ENCODE peak calls at places on chromosomes 2 and 18, in ten cellular contexts. O is uterus, Q is adrenal gland, S is endothelial cell, P is SK-N-SH, F is upper lobe of right lung, C is B cell, H is spleen, U is foreskin fibroblast, W is OCI-LY7. E is an unnamed sample.

GRCh38 chr2:65198737-65199136 is 28.9 kb upstream of the ACTR2 start:
- DNase-seq in O (no peak), Q (peak), S (no peak), P (no peak), F (no peak), C (no peak), H (no peak), U (peak), W (no peak), E (no peak)

GRCh38 chr2:70560040-70560439 is 6.4 kb upstream of the TGFA start:
- DNase-seq in O (no peak), Q (no peak), S (no peak), P (no peak), F (no peak), C (no peak), H (no peak), U (no peak), W (no peak), E (no peak)

GRCh38 chr2:213086566-213086965 is 64.8 kb downstream of the IKZF2 start:
- DNase-seq in O (no peak), Q (no peak), S (no peak), P (no peak), F (no peak), C (no peak), H (no peak), U (no peak), W (no peak), E (no peak)

GRCh38 chr18:65206551-65207260 is 544.1 kb upstream of the CDH7 start:
- DNase-seq in O (no peak), Q (no peak), S (peak), P (no peak), F (no peak), C (no peak), H (peak), U (no peak), W (no peak), E (peak)

GRCh38 chr2:170715062-170715931 is at the start of gene SP5:
- DNase-seq in O (peak), Q (peak), S (peak), P (peak), F (peak), C (no peak), H (no peak), U (peak), W (no peak), E (no peak)

GRCh38 chr2:233692648-233693047 is at the start of gene UGT1A6:
- DNase-seq in O (no peak), Q (no peak), S (no peak), P (no peak), F (no peak), C (no peak), H (no peak), U (no peak), W (no peak), E (no peak)

GRCh38 chr2:209431701-209432100 is 7.9 kb downstream of the MAP2 start:
- DNase-seq in O (no peak), Q (no peak), S (no peak), P (no peak), F (no peak), C (no peak), H (no peak), U (peak), W (no peak), E (no peak)

GRCh38 chr2:96903809-96904208 is 33.9 kb upstream of the SEMA4C start:
- DNase-seq in O (no peak), Q (no peak), S (no peak), P (no peak), F (no peak), C (no peak), H (no peak), U (no peak), W (no peak), E (no peak)

GRCh38 chr2:61726456-61727209 is 127.2 kb downstream of the FAM161A start:
- DNase-seq in O (no peak), Q (no peak), S (no peak), P (no peak), F (no peak), C (no peak), H (no peak), U (peak), W (no peak), E (no peak)

GRCh38 chr18:49055787-49056186 is 105.0 kb upstream of the SMAD7 start:
- DNase-seq in O (peak), Q (peak), S (no peak), P (no peak), F (peak), C (peak), H (peak), U (peak), W (peak), E (no peak)

GRCh38 chr18:49061239-49061905 is 110.6 kb upstream of the SMAD7 start:
- DNase-seq in O (no peak), Q (no peak), S (no peak), P (peak), F (no peak), C (no peak), H (no peak), U (no peak), W (no peak), E (no peak)

GRCh38 chr18:49062832-49063226 is 112.1 kb upstream of the SMAD7 start:
- DNase-seq in O (no peak), Q (no peak), S (no peak), P (no peak), F (no peak), C (no peak), H (no peak), U (no peak), W (no peak), E (no peak)

GRCh38 chr18:49061906-49062831 is 111.4 kb upstream of the SMAD7 start:
- DNase-seq in O (no peak), Q (no peak), S (no peak), P (peak), F (no peak), C (no peak), H (no peak), U (no peak), W (no peak), E (no peak)

DNA sequence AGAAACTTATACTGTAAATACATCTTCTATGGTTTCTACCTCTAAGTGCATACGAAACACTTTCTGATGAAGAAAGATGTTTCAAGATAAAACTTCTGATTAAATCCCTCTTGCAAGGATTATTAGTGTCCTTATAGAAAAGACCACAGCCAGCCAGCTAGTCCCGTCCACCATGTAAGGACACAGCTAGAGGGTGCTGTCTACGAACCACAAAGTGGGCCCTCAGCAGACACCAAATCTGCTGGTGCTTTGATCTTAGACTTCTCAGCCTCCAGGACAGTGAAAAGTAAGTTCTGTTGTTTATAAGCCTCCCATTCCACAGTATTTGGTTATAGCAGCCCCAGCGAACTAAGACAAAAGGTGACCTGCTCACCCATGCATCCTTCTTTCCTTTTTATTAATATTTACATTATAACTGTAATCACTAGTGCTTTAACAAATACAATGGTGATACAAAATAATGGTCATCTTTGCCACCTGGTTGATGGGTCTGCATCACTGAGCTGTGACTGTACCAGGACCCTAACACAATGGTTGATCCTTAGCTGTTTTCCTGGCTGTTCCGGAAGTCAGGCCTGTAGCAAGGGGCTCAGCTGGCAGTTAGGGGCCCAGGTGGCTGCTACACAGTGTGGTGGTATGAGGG is 108.4 kb upstream of the SMAD7 start:
- DNase-seq in O (no peak), Q (no peak), S (no peak), P (no peak), F (no peak), C (no peak), H (no peak), U (peak), W (peak), E (no peak)
- TF ChIP-seq CTCF in O (no peak), Q (no peak), S (no peak), P (peak), F (peak), C (no peak), H (no peak), U (peak), W (peak), E (peak)

GRCh38 chr2:73985318-73986084 is 791 bp downstream of the TET3 start:
- DNase-seq in O (peak), Q (no peak), S (peak), P (peak), F (peak), C (peak), H (peak), U (peak), W (peak), E (no peak)

GRCh38 chr2:73984203-73984921 is at the start of gene TET3:
- DNase-seq in O (peak), Q (no peak), S (peak), P (peak), F (peak), C (peak), H (peak), U (peak), W (peak), E (no peak)

GRCh38 chr2:73982140-73982617 is 2.5 kb upstream of the TET3 start:
- DNase-seq in O (no peak), Q (no peak), S (no peak), P (no peak), F (no peak), C (no peak), H (no peak), U (peak), W (no peak), E (no peak)

GRCh38 chr2:73984922-73985317 is 210 bp downstream of the TET3 start:
- DNase-seq in O (peak), Q (no peak), S (peak), P (no peak), F (peak), C (no peak), H (no peak), U (peak), W (no peak), E (no peak)

DNA sequence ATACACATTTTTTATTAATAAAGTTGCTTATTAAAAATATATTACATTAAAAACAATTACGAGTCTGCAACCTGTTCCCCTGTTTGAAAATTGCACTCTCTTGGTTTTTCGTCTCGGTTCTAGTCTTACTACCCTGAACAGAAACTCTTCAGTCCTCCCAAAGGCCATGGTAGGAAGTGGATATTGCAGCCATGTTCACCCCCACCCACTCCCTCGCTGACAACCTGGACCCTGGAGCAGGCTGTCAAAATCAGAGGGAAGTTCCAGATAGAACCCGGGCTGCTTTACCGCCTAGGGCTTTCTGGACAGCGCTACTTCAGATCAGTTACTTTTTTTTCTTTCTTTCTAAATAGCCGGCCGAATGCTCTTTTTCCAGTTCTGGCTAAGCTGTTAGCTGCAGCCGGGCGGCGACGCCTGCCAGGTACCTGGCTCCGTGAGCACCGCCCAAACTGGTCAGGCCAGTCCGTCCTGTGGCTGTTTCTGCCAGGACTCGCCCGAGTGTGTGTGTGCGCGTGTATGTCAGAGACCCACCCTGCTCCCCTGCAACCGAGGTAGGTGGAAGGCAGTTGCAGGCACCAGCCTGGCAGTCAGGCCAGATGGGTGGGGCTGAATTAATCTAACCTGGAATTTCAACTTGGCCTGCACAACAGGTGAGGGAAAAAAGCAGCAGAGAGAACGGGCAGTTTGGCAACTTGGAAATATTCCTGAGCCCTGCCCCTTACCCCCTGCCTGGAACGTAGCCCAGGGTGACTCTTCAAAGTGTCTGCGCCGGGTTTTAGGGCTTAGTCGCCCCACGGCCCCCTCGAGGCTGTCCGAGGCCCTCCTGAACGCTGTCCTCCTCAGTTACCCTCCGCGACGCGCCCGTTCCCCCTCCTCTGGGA is 1.1 kb upstream of the TET3 start:
- DNase-seq in O (peak), Q (no peak), S (no peak), P (peak), F (peak), C (no peak), H (peak), U (no peak), W (peak), E (no peak)
- TF ChIP-seq CTCF in O (no peak), Q (no peak), S (no peak), P (no peak), F (no peak), C (no peak), H (no peak), U (no peak), W (no peak), E (no peak)

DNA sequence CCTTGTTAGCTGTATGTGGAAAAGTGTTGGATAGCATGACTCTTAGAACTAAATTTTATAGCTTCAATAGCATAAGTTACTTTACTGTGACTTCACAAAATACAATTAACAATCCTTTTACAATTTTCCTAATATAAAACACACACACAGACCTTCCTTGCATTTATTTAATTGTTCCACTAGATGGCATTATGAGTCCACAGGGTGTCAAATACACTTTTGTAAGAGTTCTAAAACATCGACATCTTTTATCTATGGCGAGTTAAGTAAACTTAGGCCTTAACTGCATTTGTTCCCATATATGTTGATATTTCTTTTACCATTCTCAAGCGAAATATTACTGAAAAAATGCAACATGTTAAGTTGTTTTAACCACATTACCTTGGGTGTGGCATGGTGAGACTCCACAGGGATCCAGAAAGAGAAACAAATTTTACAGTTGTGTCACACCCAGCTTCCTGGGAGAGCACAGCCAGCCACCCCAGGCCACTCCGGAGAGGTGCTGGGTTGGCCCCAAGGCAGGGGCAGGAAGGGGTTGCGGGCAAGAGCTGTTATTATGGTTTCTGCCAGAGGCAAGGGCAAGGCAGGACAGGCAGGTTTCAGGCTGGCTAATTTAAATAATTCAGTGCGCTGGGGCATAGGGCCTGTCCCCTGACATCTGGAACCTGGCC is 312.4 kb upstream of the MC4R start:
- DNase-seq in O (no peak), Q (no peak), S (no peak), P (peak), F (no peak), C (no peak), H (no peak), U (peak), W (peak), E (no peak)
- TF ChIP-seq CTCF in O (no peak), Q (peak), S (peak), P (peak), F (peak), C (no peak), H (no peak), U (peak), W (peak), E (peak)

GRCh38 chr18:73850782-73851181 is 296.9 kb downstream of the FBXO15 start:
- DNase-seq in O (no peak), Q (no peak), S (no peak), P (no peak), F (no peak), C (no peak), H (no peak), U (no peak), W (no peak), E (no peak)

GRCh38 chr18:73848656-73849055 is 299.0 kb downstream of the FBXO15 start:
- DNase-seq in O (no peak), Q (no peak), S (no peak), P (no peak), F (no peak), C (no peak), H (no peak), U (peak), W (no peak), E (no peak)

DNA sequence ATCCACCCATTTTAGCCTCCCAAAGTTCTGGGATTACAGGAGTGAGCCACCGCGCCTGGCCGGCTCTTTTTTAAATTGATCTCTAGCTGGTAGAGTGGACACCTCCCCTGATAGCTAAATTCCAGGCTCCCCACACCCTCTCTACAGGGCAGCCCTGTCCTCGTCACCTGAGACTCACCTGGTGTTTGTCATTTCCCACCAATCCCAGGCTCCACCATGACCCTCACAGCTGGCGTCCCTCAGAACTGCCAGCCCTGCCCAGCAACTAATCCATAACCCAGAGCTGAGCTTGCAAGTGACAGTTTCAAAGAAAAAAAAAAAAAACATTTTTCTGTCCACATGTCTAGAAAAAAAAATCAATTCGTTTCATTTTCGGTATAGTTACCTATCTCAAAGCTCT is 294.8 kb downstream of the FBXO15 start:
- DNase-seq in O (no peak), Q (no peak), S (no peak), P (no peak), F (no peak), C (no peak), H (no peak), U (no peak), W (no peak), E (no peak)
- TF ChIP-seq CTCF in O (no peak), Q (no peak), S (no peak), P (no peak), F (no peak), C (no peak), H (no peak), U (no peak), W (no peak), E (no peak)

GRCh38 chr2:235495373-235496238 is 1.8 kb downstream of the AGAP1 start:
- DNase-seq in O (no peak), Q (no peak), S (no peak), P (no peak), F (no peak), C (no peak), H (no peak), U (no peak), W (no peak), E (no peak)
- TF ChIP-seq CTCF in O (no peak), Q (no peak), S (no peak), P (no peak), F (peak), C (no peak), H (no peak), U (no peak), W (no peak), E (peak)

DNA sequence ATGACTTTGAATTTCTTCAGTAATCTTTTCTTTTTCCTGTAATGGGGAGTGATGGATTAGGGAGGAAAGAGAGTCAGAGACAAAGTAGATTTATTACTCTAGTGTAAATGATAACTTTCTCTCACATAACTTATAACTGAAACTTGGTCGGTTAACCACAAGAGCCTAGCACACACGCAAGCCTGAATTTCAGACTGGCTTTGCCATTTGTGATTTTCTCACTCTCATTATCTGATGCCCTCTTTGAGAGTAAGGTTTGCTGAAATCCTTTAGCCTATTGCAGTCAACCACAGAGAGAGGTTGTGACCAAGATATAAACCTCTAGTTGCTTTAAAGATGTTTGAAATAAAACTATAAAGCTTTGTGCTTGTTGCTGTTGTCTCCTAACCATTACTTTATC is 117.9 kb upstream of the NETO1 start:
- DNase-seq in O (no peak), Q (no peak), S (no peak), P (no peak), F (no peak), C (no peak), H (no peak), U (no peak), W (no peak), E (no peak)
- TF ChIP-seq CTCF in O (no peak), Q (no peak), S (no peak), P (no peak), F (no peak), C (no peak), H (no peak), U (no peak), W (no peak), E (no peak)

GRCh38 chr2:127139766-127140165 is 32.8 kb upstream of the BIN1 start:
- DNase-seq in O (no peak), Q (no peak), S (no peak), P (no peak), F (no peak), C (no peak), H (no peak), U (no peak), W (no peak), E (no peak)
- TF ChIP-seq CTCF in O (no peak), Q (no peak), S (peak), P (no peak), F (no peak), C (no peak), H (no peak), U (no peak), W (no peak), E (no peak)

GRCh38 chr2:110650346-110650745 is 27.5 kb downstream of the BUB1 start:
- DNase-seq in O (no peak), Q (no peak), S (no peak), P (no peak), F (no peak), C (no peak), H (no peak), U (no peak), W (no peak), E (no peak)

GRCh38 chr2:110644357-110644756 is 33.5 kb downstream of the BUB1 start:
- DNase-seq in O (no peak), Q (no peak), S (no peak), P (no peak), F (no peak), C (no peak), H (no peak), U (no peak), W (no peak), E (no peak)

GRCh38 chr2:110647777-110648176 is 30.1 kb downstream of the BUB1 start:
- DNase-seq in O (no peak), Q (no peak), S (no peak), P (no peak), F (no peak), C (no peak), H (no peak), U (no peak), W (no peak), E (no peak)

GRCh38 chr2:110642360-110642759 is 35.5 kb downstream of the BUB1 start:
- DNase-seq in O (no peak), Q (no peak), S (no peak), P (no peak), F (no peak), C (no peak), H (no peak), U (no peak), W (no peak), E (no peak)

GRCh38 chr2:110645616-110646015 is 32.2 kb downstream of the BUB1 start:
- DNase-seq in O (no peak), Q (no peak), S (no peak), P (no peak), F (no peak), C (no peak), H (no peak), U (no peak), W (no peak), E (no peak)
- TF ChIP-seq CTCF in O (no peak), Q (no peak), S (no peak), P (no peak), F (no peak), C (no peak), H (no peak), U (no peak), W (no peak), E (no peak)

GRCh38 chr2:205657579-205657978 is 24.7 kb upstream of the NRP2 start:
- DNase-seq in O (no peak), Q (no peak), S (no peak), P (no peak), F (no peak), C (no peak), H (no peak), U (peak), W (no peak), E (no peak)

GRCh38 chr2:205658068-205658467 is 24.2 kb upstream of the NRP2 start:
- DNase-seq in O (no peak), Q (no peak), S (no peak), P (no peak), F (no peak), C (no peak), H (no peak), U (no peak), W (no peak), E (no peak)

GRCh38 chr2:205655775-205656425 is 26.4 kb upstream of the NRP2 start:
- DNase-seq in O (no peak), Q (no peak), S (no peak), P (no peak), F (no peak), C (no peak), H (no peak), U (no peak), W (no peak), E (no peak)

GRCh38 chr2:205656426-205656795 is 25.9 kb upstream of the NRP2 start:
- DNase-seq in O (no peak), Q (no peak), S (no peak), P (no peak), F (no peak), C (no peak), H (no peak), U (no peak), W (no peak), E (no peak)

GRCh38 chr2:205654878-205655601 is 27.3 kb upstream of the NRP2 start:
- DNase-seq in O (no peak), Q (no peak), S (no peak), P (no peak), F (no peak), C (no peak), H (no peak), U (peak), W (no peak), E (no peak)
- TF ChIP-seq CTCF in O (no peak), Q (no peak), S (no peak), P (no peak), F (no peak), C (no peak), H (no peak), U (no peak), W (no peak), E (no peak)